ENCODE peak calls at places on chromosomes 2 and 18, in seven cellular contexts. L is brain microvascular endothelial cell, W is thoracic aorta, V is astrocyte of the spinal cord, A is right atrium auricular region, Z is stomach, M is AG09309. U is an unnamed sample.

GRCh38 chr2:11343626-11344341 is 652 bp downstream of the ROCK2 start:
- DNase-seq in L (peak), W (no peak), V (peak), A (no peak), Z (peak), M (no peak), U (no peak)

GRCh38 chr2:23386422-23387220 is 1.6 kb downstream of the KLHL29 start:
- DNase-seq in L (no peak), W (no peak), V (peak), A (no peak), Z (no peak), M (no peak), U (peak)

GRCh38 chr2:946073-947005 is 4.3 kb upstream of the SNTG2 start:
- DNase-seq in L (no peak), W (no peak), V (no peak), A (no peak), Z (no peak), M (no peak), U (no peak)

GRCh38 chr2:179703702-179704101 is 157.7 kb downstream of the ZNF385B start:
- DNase-seq in L (no peak), W (no peak), V (no peak), A (no peak), Z (no peak), M (no peak), U (no peak)

GRCh38 chr2:191247381-191248057 is 2.3 kb downstream of the MYO1B start:
- DNase-seq in L (peak), W (no peak), V (peak), A (no peak), Z (no peak), M (peak), U (peak)

GRCh38 chr2:232636788-232637420 is 3.5 kb downstream of the EFHD1 start:
- DNase-seq in L (no peak), W (no peak), V (no peak), A (no peak), Z (no peak), M (no peak), U (no peak)

GRCh38 chr18:79117380-79117779 is 48.2 kb downstream of the ATP9B start:
- DNase-seq in L (no peak), W (no peak), V (no peak), A (no peak), Z (no peak), M (no peak), U (no peak)

GRCh38 chr2:210707900-210708299 is 151.5 kb downstream of the CPS1 start:
- DNase-seq in L (no peak), W (no peak), V (no peak), A (no peak), Z (no peak), M (no peak), U (no peak)

GRCh38 chr2:23828986-23829385 is 97.9 kb downstream of the ATAD2B start:
- DNase-seq in L (no peak), W (no peak), V (no peak), A (no peak), Z (no peak), M (no peak), U (peak)

GRCh38 chr2:156573710-156574109 is 137.5 kb downstream of the GPD2 start:
- DNase-seq in L (no peak), W (no peak), V (no peak), A (no peak), Z (no peak), M (no peak), U (no peak)

GRCh38 chr2:235670974-235671787 is 177.3 kb downstream of the AGAP1 start:
- DNase-seq in L (no peak), W (no peak), V (no peak), A (no peak), Z (no peak), M (no peak), U (no peak)

GRCh38 chr2:30866974-30867373 is 59.7 kb upstream of the CAPN13 start:
- DNase-seq in L (no peak), W (no peak), V (no peak), A (no peak), Z (no peak), M (no peak), U (no peak)

GRCh38 chr2:238165288-238165921 is 6.6 kb downstream of the ERFE start:
- DNase-seq in L (no peak), W (no peak), V (no peak), A (no peak), Z (peak), M (no peak), U (no peak)

GRCh38 chr2:226447896-226448295 is 351.7 kb downstream of the IRS1 start:
- DNase-seq in L (peak), W (no peak), V (peak), A (no peak), Z (no peak), M (no peak), U (peak)

GRCh38 chr2:101830555-101830954 is 133.0 kb downstream of the MAP4K4 start:
- DNase-seq in L (peak), W (no peak), V (peak), A (no peak), Z (no peak), M (no peak), U (peak)

GRCh38 chr2:181876614-181877063 is 14.9 kb upstream of the ITPRID2 start:
- DNase-seq in L (peak), W (no peak), V (peak), A (no peak), Z (no peak), M (peak), U (peak)

GRCh38 chr2:195520671-195521155 is 136.3 kb upstream of the SLC39A10 start:
- DNase-seq in L (peak), W (no peak), V (peak), A (no peak), Z (no peak), M (peak), U (peak)

GRCh38 chr18:47595816-47596501 is 334.5 kb downstream of the SMAD2 start:
- DNase-seq in L (no peak), W (no peak), V (no peak), A (no peak), Z (no peak), M (no peak), U (no peak)

GRCh38 chr18:10476430-10476829 is 22.0 kb downstream of the APCDD1 start:
- DNase-seq in L (no peak), W (no peak), V (peak), A (no peak), Z (no peak), M (peak), U (peak)

GRCh38 chr18:3012306-3012919 is 531 bp downstream of the LPIN2 start:
- DNase-seq in L (no peak), W (no peak), V (peak), A (no peak), Z (peak), M (no peak), U (no peak)

GRCh38 chr2:236855866-236856855 is 229.5 kb upstream of the COPS8 start:
- DNase-seq in L (no peak), W (no peak), V (no peak), A (peak), Z (no peak), M (no peak), U (no peak)

GRCh38 chr2:64063924-64064331 is 44.7 kb upstream of the VPS54 start:
- DNase-seq in L (peak), W (no peak), V (peak), A (no peak), Z (no peak), M (no peak), U (peak)

GRCh38 chr2:158742536-158742935 is 52.6 kb upstream of the DAPL1 start:
- DNase-seq in L (no peak), W (no peak), V (no peak), A (no peak), Z (no peak), M (no peak), U (no peak)

GRCh38 chr2:18639756-18640453 is 50.5 kb upstream of the NT5C1B start:
- DNase-seq in L (no peak), W (no peak), V (peak), A (no peak), Z (no peak), M (no peak), U (no peak)

GRCh38 chr2:224350703-224351102 is 51.2 kb downstream of the FAM124B start:
- DNase-seq in L (no peak), W (no peak), V (no peak), A (no peak), Z (no peak), M (no peak), U (no peak)

GRCh38 chr2:59190518-59190917 is 949.4 kb upstream of the FANCL start:
- DNase-seq in L (no peak), W (no peak), V (no peak), A (no peak), Z (no peak), M (no peak), U (no peak)

GRCh38 chr2:230714122-230714453 is 1.4 kb downstream of the CAB39 start:
- DNase-seq in L (peak), W (no peak), V (peak), A (no peak), Z (no peak), M (no peak), U (peak)

GRCh38 chr2:157246212-157247067 is 11.1 kb upstream of the GALNT5 start:
- DNase-seq in L (peak), W (no peak), V (peak), A (no peak), Z (no peak), M (peak), U (peak)

GRCh38 chr18:79926715-79927596 is 24.5 kb downstream of the SLC66A2 start:
- DNase-seq in L (no peak), W (peak), V (no peak), A (no peak), Z (peak), M (no peak), U (no peak)

GRCh38 chr2:138267161-138267901 is 234.2 kb upstream of the SPOPL start:
- DNase-seq in L (peak), W (no peak), V (peak), A (no peak), Z (no peak), M (peak), U (peak)

GRCh38 chr2:232363784-232364615 is 14.6 kb upstream of the ALPP start:
- DNase-seq in L (no peak), W (no peak), V (peak), A (no peak), Z (no peak), M (peak), U (no peak)

GRCh38 chr2:219157396-219157795 is 3.2 kb downstream of the NHEJ1 start:
- DNase-seq in L (no peak), W (no peak), V (no peak), A (no peak), Z (no peak), M (no peak), U (no peak)

GRCh38 chr2:184528119-184528518 is 70.2 kb upstream of the ZNF804A start:
- DNase-seq in L (no peak), W (no peak), V (no peak), A (no peak), Z (no peak), M (no peak), U (no peak)

GRCh38 chr2:163613155-163613554 is 122.7 kb downstream of the FIGN start:
- DNase-seq in L (no peak), W (no peak), V (no peak), A (no peak), Z (no peak), M (no peak), U (no peak)

GRCh38 chr2:118970396-118971135 is 28.6 kb downstream of the MARCO start:
- DNase-seq in L (no peak), W (no peak), V (no peak), A (no peak), Z (no peak), M (no peak), U (no peak)

DNA sequence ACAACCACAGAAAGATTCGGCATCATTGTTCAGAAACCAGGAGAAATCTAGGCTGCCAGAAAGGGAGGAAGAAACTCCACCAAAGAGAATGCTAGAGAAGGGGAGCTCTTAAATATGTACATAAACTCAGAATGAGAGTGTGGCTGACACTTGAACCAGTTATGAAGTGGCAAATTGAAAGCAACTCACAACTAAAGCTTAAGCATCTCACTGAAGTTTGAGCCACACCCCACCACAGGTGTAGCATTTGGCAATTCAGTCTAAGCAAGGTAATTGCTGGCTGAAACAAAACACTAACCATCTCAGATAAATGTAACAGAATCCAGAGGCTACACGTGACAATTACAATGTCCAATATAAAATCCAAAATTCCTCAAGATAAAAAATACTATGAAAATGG is 168.4 kb downstream of the DOK6 start:
- DNase-seq in L (no peak), W (no peak), V (no peak), A (no peak), Z (no peak), M (no peak), U (no peak)
- TF ChIP-seq CTCF in L (no peak), W (no peak), V (no peak), A (no peak), Z (no peak), M (no peak), U (no peak)

GRCh38 chr2:188293601-188294482 is 2.2 kb downstream of the GULP1 start:
- DNase-seq in L (peak), W (no peak), V (peak), A (peak), Z (peak), M (no peak), U (peak)
- H3K4me3 ChIP-seq in L (peak), W (peak), V (peak), A (peak), Z (peak), M (peak), U (peak)

GRCh38 chr2:68196120-68196716 is 38.5 kb downstream of the PNO1 start:
- DNase-seq in L (peak), W (no peak), V (peak), A (no peak), Z (no peak), M (no peak), U (peak)
- TF ChIP-seq CTCF in L (no peak), W (peak), V (peak), A (peak), Z (no peak), M (peak), U (peak)

GRCh38 chr18:48827321-48828200 is 123.2 kb downstream of the SMAD7 start:
- DNase-seq in L (peak), W (no peak), V (peak), A (peak), Z (peak), M (no peak), U (peak)
- H3K4me3 ChIP-seq in L (peak), W (peak), V (no peak), A (peak), Z (peak), M (no peak), U (no peak)

GRCh38 chr2:52456759-52457377 is 1310.7 kb upstream of the CHAC2 start:
- DNase-seq in L (no peak), W (no peak), V (no peak), A (no peak), Z (no peak), M (no peak), U (no peak)
- TF ChIP-seq CTCF in L (peak), W (no peak), V (no peak), A (no peak), Z (no peak), M (no peak), U (no peak)

GRCh38 chr2:46300406-46300832 is 3.2 kb downstream of the EPAS1 start:
- DNase-seq in L (no peak), W (no peak), V (no peak), A (peak), Z (no peak), M (no peak), U (peak)
- H3K4me3 ChIP-seq in L (peak), W (peak), V (no peak), A (peak), Z (peak), M (peak), U (peak)

DNA sequence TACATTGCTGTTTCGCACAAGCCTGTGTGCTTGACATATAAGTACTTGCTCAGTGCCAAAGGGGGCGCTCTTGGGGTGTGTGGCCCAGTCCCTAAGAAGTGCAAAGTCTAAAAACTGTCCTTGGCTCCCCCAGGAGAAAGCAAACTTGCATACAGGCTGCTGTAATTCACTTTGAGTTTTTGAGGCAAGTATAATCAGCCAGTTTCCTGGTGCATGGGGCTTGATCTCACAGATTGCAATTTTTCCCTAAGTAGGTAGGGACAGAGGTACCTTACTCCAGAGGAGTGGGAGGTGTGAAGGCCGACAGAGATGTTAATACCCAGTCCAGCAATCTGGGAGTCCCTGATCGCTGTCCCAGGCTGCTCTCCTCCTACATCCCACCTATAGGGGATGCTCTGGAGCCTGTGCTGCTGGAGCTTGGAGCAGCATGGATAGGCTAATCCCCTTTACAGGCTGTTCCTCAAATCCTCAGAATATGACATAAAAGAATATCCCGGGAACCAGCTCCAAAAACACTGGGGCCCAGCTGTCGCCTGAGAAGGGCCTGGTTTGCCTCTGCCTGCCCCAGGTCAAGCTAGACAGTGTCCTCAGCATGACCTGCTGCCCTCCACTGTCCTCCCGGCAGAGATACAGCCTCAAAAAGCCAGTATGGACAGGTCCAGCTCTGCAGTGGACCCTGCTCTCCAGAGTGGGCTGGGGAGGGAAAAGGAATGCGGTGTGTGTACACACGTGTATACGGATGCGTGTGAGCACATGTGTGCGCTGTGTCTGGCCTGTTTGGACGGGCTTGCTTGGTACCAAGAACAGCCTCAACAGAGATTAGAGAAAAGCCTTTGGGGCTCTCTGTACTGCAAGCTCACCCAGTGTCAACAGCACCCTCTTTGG is 136.6 kb upstream of the HAAO start:
- DNase-seq in L (peak), W (no peak), V (no peak), A (no peak), Z (no peak), M (no peak), U (peak)
- TF ChIP-seq CTCF in L (peak), W (peak), V (peak), A (peak), Z (no peak), M (peak), U (peak)

GRCh38 chr2:62198237-62198633 is 2.3 kb downstream of the B3GNT2 start:
- DNase-seq in L (no peak), W (no peak), V (no peak), A (no peak), Z (no peak), M (no peak), U (no peak)
- H3K4me3 ChIP-seq in L (peak), W (peak), V (peak), A (peak), Z (peak), M (no peak), U (peak)

GRCh38 chr2:149329470-149330126 is 789 bp upstream of the LYPD6 start:
- DNase-seq in L (peak), W (no peak), V (peak), A (peak), Z (peak), M (peak), U (peak)
- TF ChIP-seq CTCF in L (no peak), W (no peak), V (no peak), A (no peak), Z (no peak), M (peak), U (no peak)